ENCODE peak calls at places on chromosomes 7 and 10, in four cellular contexts. X is mammary epithelial cell, D is activated B cell treated with CpG ODN at 0.5 μM for 24 hours, U is BE2C. R is an unnamed sample.

GRCh38 chr7:137990251-137990901 is 11.5 kb downstream of the CREB3L2 start:
- DNase-seq in D (no peak), U (no peak), X (peak), R (no peak)

GRCh38 chr7:71618281-71618680 is 486.3 kb downstream of the GALNT17 start:
- DNase-seq in X (no peak), U (no peak), D (no peak), R (no peak)

GRCh38 chr7:146655928-146656797 is 539.6 kb downstream of the CNTNAP2 start:
- DNase-seq in U (no peak), D (no peak), X (no peak), R (no peak)

GRCh38 chr10:133613699-133614098 is 12.9 kb downstream of the FRG2B start:
- DNase-seq in D (no peak), X (no peak), U (no peak), R (no peak)

GRCh38 chr7:13829914-13830603 is 159.4 kb downstream of the ETV1 start:
- DNase-seq in D (no peak), U (no peak), X (peak), R (no peak)

GRCh38 chr10:22340362-22341189 is 4.7 kb upstream of the SPAG6 start:
- DNase-seq in U (peak), X (peak), D (peak), R (peak)

GRCh38 chr7:94666879-94667587 is 11.1 kb upstream of the SGCE start:
- DNase-seq in U (no peak), X (no peak), D (no peak), R (no peak)

GRCh38 chr10:88466786-88467185 is 116.3 kb downstream of the RNLS start:
- DNase-seq in X (no peak), U (no peak), D (no peak), R (no peak)

GRCh38 chr10:72243822-72244437 is 27.9 kb upstream of the ASCC1 start:
- DNase-seq in U (no peak), X (peak), D (no peak), R (peak)

GRCh38 chr7:6554848-6555247 is 3.6 kb upstream of the GRID2IP start:
- DNase-seq in U (no peak), D (no peak), X (no peak), R (no peak)

GRCh38 chr7:158595068-158595467 is 7.4 kb upstream of the PTPRN2 start:
- DNase-seq in D (no peak), X (peak), U (no peak), R (no peak)

GRCh38 chr10:119401671-119402395 is 140.7 kb downstream of the RGS10 start:
- DNase-seq in X (peak), U (no peak), D (no peak), R (no peak)

GRCh38 chr7:157537056-157537455 is 200.3 kb downstream of the DNAJB6 start:
- DNase-seq in U (peak), D (no peak), X (no peak), R (no peak)

GRCh38 chr10:96238889-96239624 is 32.3 kb downstream of the BLNK start:
- DNase-seq in U (no peak), D (no peak), X (no peak), R (no peak)

GRCh38 chr7:1283941-1284742 is 51.5 kb downstream of the UNCX start:
- DNase-seq in X (no peak), D (no peak), U (no peak), R (no peak)

GRCh38 chr7:129789652-129790051 is 163.1 kb downstream of the UBE2H start:
- DNase-seq in U (no peak), D (no peak), X (no peak), R (no peak)

GRCh38 chr10:103649654-103650423 is 156.3 kb downstream of the NEURL1 start:
- DNase-seq in X (no peak), D (no peak), U (no peak), R (no peak)

GRCh38 chr7:77353911-77354310 is 62.2 kb downstream of the GSAP start:
- DNase-seq in U (no peak), D (no peak), X (no peak), R (no peak)

GRCh38 chr10:94042001-94042813 is 48.5 kb downstream of the PLCE1 start:
- DNase-seq in X (peak), D (no peak), U (no peak), R (no peak)

GRCh38 chr10:61898435-61898778 is 3.1 kb upstream of the ARID5B start:
- DNase-seq in X (no peak), U (peak), D (no peak), R (no peak)

GRCh38 chr7:153523320-153524015 is 528.7 kb upstream of the DPP6 start:
- DNase-seq in D (no peak), U (no peak), X (no peak), R (no peak)

GRCh38 chr7:152647-153046 is 39.7 kb upstream of the FAM20C start:
- DNase-seq in X (no peak), U (no peak), D (no peak), R (no peak)

GRCh38 chr10:124992462-124993344 is 50.8 kb downstream of the ZRANB1 start:
- DNase-seq in U (peak), X (peak), D (no peak), R (peak)

GRCh38 chr7:131354390-131354789 is 26.7 kb downstream of the MKLN1 start:
- DNase-seq in D (no peak), X (no peak), U (no peak), R (no peak)

GRCh38 chr7:113128028-113128427 is 9.7 kb upstream of the SMIM30 start:
- DNase-seq in U (no peak), X (peak), D (no peak), R (no peak)

GRCh38 chr10:8047452-8048280 is 6.8 kb upstream of the GATA3 start:
- DNase-seq in X (no peak), U (peak), D (no peak), R (no peak)

GRCh38 chr7:33261585-33261984 is 132.2 kb downstream of the BBS9 start:
- DNase-seq in X (peak), D (no peak), U (no peak), R (no peak)

GRCh38 chr7:6323936-6324701 is 51.7 kb upstream of the CYTH3 start:
- DNase-seq in X (no peak), U (no peak), D (no peak), R (no peak)

GRCh38 chr7:141695803-141696289 is 6.1 kb downstream of the DENND11 start:
- DNase-seq in U (no peak), X (no peak), D (no peak), R (no peak)

GRCh38 chr7:12713625-12714435 is 26.4 kb downstream of the ARL4A start:
- DNase-seq in U (no peak), X (no peak), D (no peak), R (no peak)

GRCh38 chr10:21030096-21030495 is 133.0 kb upstream of the NEBL start:
- DNase-seq in X (no peak), U (no peak), D (no peak), R (no peak)

GRCh38 chr7:151065516-151065915 is 6.1 kb downstream of the SLC4A2 start:
- DNase-seq in U (no peak), D (no peak), X (no peak), R (no peak)

GRCh38 chr7:70808876-70809275 is 323.1 kb upstream of the GALNT17 start:
- DNase-seq in D (no peak), X (no peak), U (no peak), R (no peak)

GRCh38 chr10:80201592-80202256 is 3.6 kb downstream of the ANXA11 start:
- DNase-seq in U (no peak), D (no peak), X (no peak), R (no peak)

GRCh38 chr10:80200259-80200658 is 5.1 kb downstream of the ANXA11 start:
- DNase-seq in X (no peak), U (no peak), D (no peak), R (no peak)

GRCh38 chr10:80200687-80201086 is 4.7 kb downstream of the ANXA11 start:
- DNase-seq in U (no peak), D (no peak), X (no peak), R (no peak)

GRCh38 chr10:80197972-80198591 is 7.3 kb downstream of the ANXA11 start:
- DNase-seq in X (no peak), U (no peak), D (no peak), R (no peak)

GRCh38 chr10:80199828-80200227 is 5.5 kb downstream of the ANXA11 start:
- DNase-seq in U (no peak), X (no peak), D (no peak), R (no peak)
- TF ChIP-seq CTCF in U (no peak), X (no peak), D (no peak), R (no peak)

GRCh38 chr10:131943021-131943814 is 38.5 kb downstream of the BNIP3 start:
- DNase-seq in U (peak), X (no peak), D (no peak), R (no peak)
- TF ChIP-seq CTCF in U (peak), X (peak), D (no peak), R (no peak)

GRCh38 chr7:29596593-29597178 is 33.1 kb downstream of the PRR15 start:
- DNase-seq in U (no peak), X (no peak), D (no peak), R (no peak)

GRCh38 chr7:29593458-29593857 is 29.8 kb downstream of the PRR15 start:
- DNase-seq in D (no peak), U (no peak), X (peak), R (no peak)

GRCh38 chr7:29604052-29604451 is 40.4 kb downstream of the PRR15 start:
- DNase-seq in D (no peak), X (no peak), U (no peak), R (no peak)

GRCh38 chr7:29597266-29597665 is 33.6 kb downstream of the PRR15 start:
- DNase-seq in U (no peak), D (no peak), X (no peak), R (no peak)

GRCh38 chr7:29598607-29599006 is 35.0 kb downstream of the PRR15 start:
- DNase-seq in D (no peak), X (no peak), U (no peak), R (no peak)
- TF ChIP-seq CTCF in D (no peak), X (no peak), U (no peak), R (no peak)

DNA sequence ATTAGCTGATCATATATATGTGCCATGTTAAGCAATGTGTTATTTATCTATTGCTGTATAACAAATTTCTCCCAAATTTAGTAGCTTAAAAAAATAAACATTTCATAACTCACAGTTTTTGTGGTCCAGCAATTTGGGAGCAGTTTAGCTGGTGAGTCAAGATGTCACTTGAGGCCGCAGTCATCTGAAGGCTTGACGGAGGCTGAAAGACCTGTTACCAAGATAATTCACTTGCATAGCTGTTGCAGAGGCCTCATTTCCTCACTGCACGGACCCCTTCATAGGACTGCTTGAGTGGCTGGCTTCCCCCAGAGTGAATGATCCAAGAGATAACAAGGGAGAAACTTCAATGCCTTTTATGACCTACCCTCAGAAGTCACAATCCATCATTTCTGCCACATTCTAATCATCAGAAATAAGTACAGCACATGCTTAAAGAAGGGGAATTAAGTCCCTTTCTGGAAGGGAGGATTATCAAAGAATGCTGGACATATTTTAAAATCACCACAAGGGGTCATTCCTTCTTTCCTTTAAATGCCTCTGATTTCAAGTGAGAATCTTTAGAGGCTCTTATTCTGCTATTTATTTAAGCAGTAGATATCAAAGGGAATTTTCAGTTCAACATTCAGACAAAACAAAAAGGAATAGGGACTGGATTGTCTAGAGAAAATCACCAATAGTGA is 10.5 kb upstream of the SRPK2 start:
- DNase-seq in U (no peak), X (no peak), D (no peak), R (no peak)
- TF ChIP-seq CTCF in U (peak), X (peak), D (no peak), R (peak)

R was measured in mesothelial cell of epicardium.